ENCODE peak calls at places on chromosomes 11 and 22, in five cellular contexts. O is epithelial cell of esophagus, H is A549, S is brain microvascular endothelial cell, P is cardiac fibroblast. U is an unnamed sample.

GRCh38 chr22:48712558-48712957 is 1115.1 kb downstream of the BRD1 start:
- DNase-seq in O (no peak), P (no peak), H (no peak), S (no peak), U (no peak)

GRCh38 chr22:39266398-39267030 is 21.7 kb upstream of the PDGFB start:
- DNase-seq in S (peak), P (peak), H (no peak), O (no peak), U (peak)

GRCh38 chr11:57680552-57680874 is 12.6 kb downstream of the ZDHHC5 start:
- DNase-seq in H (no peak), O (peak), P (peak), S (peak), U (no peak)

GRCh38 chr22:17102297-17102667 is 17.5 kb downstream of the IL17RA start:
- DNase-seq in S (no peak), O (no peak), H (no peak), P (no peak), U (no peak)

GRCh38 chr22:50684501-50684900 is 11.9 kb downstream of the SHANK3 start:
- DNase-seq in S (no peak), O (no peak), P (no peak), H (no peak), U (peak)

GRCh38 chr11:96242191-96242845 is 100.7 kb downstream of the MAML2 start:
- DNase-seq in S (no peak), P (peak), H (no peak), O (peak), U (no peak)

GRCh38 chr11:36540998-36541397 is 26.8 kb upstream of the RAG1 start:
- DNase-seq in O (peak), P (peak), H (no peak), S (peak), U (peak)

GRCh38 chr11:79942071-79942470 is 501.2 kb upstream of the TENM4 start:
- DNase-seq in O (peak), P (no peak), S (no peak), H (no peak), U (no peak)

GRCh38 chr11:47259178-47259977 is 1.6 kb downstream of the NR1H3 start:
- DNase-seq in O (peak), S (no peak), P (peak), H (peak), U (peak)

GRCh38 chr11:11078344-11078743 is 220.5 kb upstream of the ZBED5 start:
- DNase-seq in H (no peak), S (peak), O (peak), P (peak), U (no peak)

GRCh38 chr11:6170226-6170625 is at the start of gene OR52B2:
- DNase-seq in H (no peak), P (no peak), S (no peak), O (no peak), U (no peak)

DNA sequence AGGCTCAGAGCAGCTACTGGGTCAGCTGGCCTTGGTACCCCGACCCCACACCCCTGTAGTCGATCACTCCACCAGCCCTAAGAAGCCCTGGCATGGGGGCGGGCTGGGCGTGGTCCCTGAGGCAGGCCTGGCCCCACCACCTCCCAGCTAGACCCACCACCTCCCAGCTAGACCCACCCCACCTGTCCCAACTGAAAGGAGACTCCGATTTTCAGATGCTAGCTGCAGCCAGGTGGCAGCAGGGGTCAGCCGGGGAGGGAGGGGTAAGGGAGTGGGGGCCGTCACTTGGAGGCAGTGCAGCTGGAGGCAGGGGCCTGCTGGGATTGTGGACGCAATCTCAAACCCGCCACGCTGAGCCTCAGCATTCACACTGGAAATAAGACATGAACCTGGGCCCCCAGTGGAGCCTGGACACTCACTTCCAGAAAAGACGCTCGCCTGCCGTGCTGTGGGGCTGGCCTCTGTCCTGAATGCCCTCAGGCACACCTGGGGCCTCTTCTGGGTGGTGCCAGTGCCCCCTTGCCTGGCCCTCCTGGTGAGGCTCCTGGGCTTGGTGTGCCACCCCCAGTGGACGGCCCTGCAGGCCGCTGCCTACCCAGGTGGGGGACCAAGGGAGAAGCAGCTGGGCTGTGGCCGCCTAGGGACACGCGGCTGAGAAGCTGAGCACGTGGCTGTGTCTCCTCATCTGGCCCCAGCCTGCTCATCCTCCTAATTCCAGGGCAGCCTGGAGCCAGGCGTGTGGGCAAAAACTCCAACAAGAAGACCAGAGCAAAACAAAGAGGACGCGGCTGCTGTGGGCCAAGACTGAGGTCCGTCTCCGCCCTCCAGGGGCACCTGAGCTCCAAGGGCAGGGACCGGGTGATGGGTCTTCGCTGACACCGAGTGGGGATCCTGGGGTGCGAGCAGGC is 26.7 kb downstream of the OSBPL5 start:
- DNase-seq in P (no peak), H (no peak), O (no peak), S (no peak), U (no peak)
- TF ChIP-seq CTCF in P (no peak), H (no peak), O (no peak), S (peak), U (no peak)

DNA sequence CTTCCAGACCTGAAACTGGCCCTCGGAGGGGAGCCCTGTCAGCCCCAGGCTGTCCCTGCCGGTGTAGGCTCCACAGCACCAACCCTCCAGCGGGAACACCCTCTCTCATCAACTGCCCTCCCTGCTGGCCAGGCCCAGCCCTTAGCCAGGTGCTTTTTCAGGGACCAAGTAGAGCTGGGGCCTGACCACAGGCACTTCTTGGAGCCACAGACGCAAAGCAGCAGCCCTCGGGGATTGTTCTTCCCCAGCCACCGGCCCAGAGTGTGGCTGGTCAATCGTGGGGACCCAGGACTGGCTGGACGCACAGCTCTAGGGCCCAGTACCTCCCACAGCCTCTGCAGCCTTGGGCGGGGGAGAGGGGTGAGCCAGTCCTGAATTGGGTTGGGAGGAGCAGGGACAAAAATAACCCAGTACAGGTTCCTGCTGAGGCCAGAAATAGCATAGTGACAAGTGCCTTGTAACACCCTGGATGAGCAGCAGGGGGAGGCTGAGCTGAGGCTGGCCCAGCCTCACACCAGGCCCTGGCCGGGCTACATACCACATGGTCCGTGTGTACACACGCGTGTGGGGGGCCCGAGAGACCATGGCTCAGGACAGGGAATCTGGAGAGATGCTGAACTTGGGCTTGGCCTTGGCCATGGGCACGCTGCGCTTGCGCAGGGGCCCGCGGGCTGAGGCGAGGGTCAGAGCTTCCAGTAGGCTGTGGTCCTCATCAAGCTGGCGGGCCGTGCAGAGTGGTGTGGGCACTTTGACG is 2.0 kb downstream of the KCNJ11 start:
- DNase-seq in P (peak), S (peak), H (peak), O (peak), U (peak)
- TF ChIP-seq CTCF in P (peak), S (peak), H (peak), O (peak), U (peak)

GRCh38 chr11:8681837-8682218 is 637 bp downstream of the TRIM66 start:
- DNase-seq in H (no peak), S (no peak), O (no peak), P (no peak), U (no peak)
- TF ChIP-seq CTCF in H (no peak), S (no peak), O (no peak), P (no peak), U (no peak)

DNA sequence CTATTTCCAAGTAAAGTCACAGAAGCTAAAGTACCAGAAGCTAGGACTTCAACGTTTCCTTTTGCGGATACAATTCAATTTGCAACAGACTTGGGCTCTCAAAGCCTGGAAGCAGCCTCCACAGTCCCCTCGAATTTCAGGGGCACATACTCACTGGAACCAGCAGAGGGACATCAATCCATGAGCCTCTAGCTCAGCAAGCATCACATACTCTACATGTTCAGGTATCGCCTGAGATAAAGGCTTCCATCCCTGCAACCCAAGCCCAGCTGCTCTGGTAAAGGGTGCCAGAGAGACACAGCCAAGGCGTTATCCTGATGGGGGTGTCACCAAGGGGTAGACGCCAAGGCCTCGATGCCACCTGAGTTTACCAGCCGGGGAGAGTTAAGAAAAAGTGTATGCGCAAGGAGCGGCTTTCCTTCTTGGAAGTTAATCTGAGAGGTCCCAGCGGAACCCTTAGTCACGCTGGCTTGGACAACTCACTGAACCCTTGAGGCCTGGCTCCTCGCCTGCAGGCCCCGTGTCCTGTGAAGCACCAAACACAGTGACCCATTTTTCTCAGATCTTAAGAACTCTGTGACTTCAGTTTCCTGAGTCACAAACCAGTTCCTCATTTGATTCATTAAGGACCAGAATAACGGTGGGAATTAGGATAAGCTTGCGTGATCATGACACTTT is 13.0 kb downstream of the LTO1 start:
- DNase-seq in O (no peak), P (no peak), S (no peak), H (peak), U (no peak)
- TF ChIP-seq CTCF in O (peak), P (peak), S (peak), H (no peak), U (no peak)

DNA sequence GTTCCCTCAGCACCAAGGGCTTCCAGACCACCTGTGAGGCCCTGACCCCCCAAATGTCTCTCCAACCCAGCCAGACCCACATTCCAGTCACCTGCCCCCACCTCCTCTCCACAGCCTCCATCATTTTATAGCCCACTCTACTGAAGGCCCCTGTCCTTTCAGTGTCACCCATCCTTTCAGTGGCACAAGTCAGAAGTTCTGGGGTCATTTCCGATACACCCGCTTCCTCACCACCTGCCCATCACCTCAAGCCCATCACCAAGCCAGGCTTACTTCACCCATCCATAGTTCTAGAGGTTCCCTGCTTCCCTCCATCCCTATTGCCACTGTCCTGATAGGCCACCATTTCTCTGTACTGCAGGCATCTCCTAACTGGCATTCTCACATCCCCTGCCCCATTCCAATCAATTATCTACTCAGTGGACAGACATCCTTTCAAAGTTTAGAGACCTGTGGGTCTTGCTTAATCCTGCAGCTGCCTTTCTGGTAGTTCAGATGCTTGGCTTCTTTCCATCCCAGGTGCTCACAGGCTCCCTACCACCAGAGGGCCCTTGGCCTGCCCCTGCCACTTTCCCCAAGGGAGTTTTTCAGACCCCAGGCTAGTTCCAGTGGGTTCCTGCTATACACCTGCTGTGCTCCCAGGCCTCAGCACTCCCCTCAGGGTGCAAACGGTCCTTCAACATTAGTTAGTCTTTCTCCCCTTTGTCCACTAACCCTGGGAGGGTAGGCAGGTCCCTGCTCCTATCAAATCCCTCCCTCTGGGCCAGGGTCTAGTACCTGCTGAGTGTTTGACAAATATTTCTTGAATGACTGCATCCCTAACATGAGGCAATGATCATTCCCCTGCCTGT is 7.6 kb downstream of the KCNQ1OT1 start:
- DNase-seq in P (no peak), O (peak), S (no peak), H (no peak), U (no peak)
- TF ChIP-seq CTCF in P (no peak), O (peak), S (peak), H (peak), U (no peak)

DNA sequence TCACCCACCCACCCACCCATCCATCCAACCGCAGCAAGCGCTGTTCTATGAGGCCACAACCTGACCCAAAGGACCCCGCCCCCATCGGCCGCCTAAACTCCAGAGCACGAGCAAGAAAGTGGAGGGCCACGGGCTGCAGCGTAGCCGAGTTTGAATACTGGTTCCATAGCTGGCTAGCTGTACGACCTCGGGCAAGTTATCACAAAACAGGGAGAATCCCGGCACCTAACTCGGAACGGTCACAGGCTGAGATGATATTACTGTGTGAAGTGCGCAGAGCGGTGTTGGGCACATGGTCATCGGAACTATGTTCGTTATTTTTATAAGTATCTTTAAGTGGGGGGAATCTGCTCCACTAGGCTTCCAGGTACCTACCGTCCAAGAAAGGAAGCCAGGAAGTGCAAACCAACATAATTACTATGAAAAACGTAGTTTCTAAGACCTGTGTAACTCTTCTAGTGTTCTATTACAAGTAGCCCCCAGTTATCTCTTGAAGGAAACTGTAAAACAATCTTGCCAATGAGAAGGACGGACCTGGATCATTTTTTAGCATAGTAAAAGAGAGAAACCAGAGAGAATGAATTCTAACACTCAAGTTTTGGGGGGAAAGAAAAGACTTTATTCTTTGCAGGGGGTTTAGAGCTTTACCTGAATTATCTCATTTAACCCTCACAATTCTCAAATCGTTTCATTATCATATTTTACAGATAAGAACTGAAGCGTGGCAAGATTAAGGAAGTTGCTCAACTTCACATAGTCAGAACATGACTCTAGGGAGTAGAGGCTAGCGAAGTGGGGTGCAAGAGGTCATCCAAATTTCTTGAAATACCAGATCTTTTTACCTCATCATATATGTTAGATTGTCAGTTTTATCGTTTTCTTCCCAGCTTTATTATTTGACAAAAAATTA is 671 bp upstream of the BUD13 start:
- DNase-seq in P (no peak), O (peak), S (peak), H (no peak), U (peak)
- TF ChIP-seq CTCF in P (no peak), O (no peak), S (no peak), H (no peak), U (no peak)

U was measured in testis.